ENCODE peak calls at places on chromosomes 3 and 15, in six cellular contexts. One of them, this sample, is unnamed.

GRCh38 chr15:31483053-31483923 is 156.7 kb downstream of the KLF13 start:
- DNase-seq in HFF-Myc: no peak
- DNase-seq in HL-60: no peak
- DNase-seq in astrocyte of the spinal cord: no peak
- DNase-seq in breast epithelium: no peak
- DNase-seq in fibroblast of lung: no peak
- DNase-seq in this sample: peak

GRCh38 chr3:116018651-116019050 is 395.3 kb downstream of the GAP43 start:
- DNase-seq in HFF-Myc: no peak
- DNase-seq in HL-60: no peak
- DNase-seq in astrocyte of the spinal cord: peak
- DNase-seq in breast epithelium: no peak
- DNase-seq in fibroblast of lung: peak
- DNase-seq in this sample: no peak

GRCh38 chr15:70794596-70795310 is 31.4 kb upstream of the UACA start:
- DNase-seq in HFF-Myc: no peak
- DNase-seq in HL-60: no peak
- DNase-seq in astrocyte of the spinal cord: peak
- DNase-seq in breast epithelium: no peak
- DNase-seq in fibroblast of lung: peak
- DNase-seq in this sample: peak

GRCh38 chr3:55562672-55563071 is 75.6 kb upstream of the WNT5A start:
- DNase-seq in HFF-Myc: no peak
- DNase-seq in HL-60: no peak
- DNase-seq in astrocyte of the spinal cord: peak
- DNase-seq in breast epithelium: no peak
- DNase-seq in fibroblast of lung: no peak
- DNase-seq in this sample: no peak

GRCh38 chr3:10263549-10264363 is 15.5 kb downstream of the TATDN2 start:
- DNase-seq in HFF-Myc: no peak
- DNase-seq in HL-60: peak
- DNase-seq in astrocyte of the spinal cord: peak
- DNase-seq in breast epithelium: no peak
- DNase-seq in fibroblast of lung: peak
- DNase-seq in this sample: peak

GRCh38 chr15:71137138-71137518 is 21.9 kb downstream of the THSD4 start:
- DNase-seq in HFF-Myc: no peak
- DNase-seq in HL-60: no peak
- DNase-seq in astrocyte of the spinal cord: no peak
- DNase-seq in breast epithelium: no peak
- DNase-seq in fibroblast of lung: no peak
- DNase-seq in this sample: peak

GRCh38 chr3:122415104-122415744 is 638 bp downstream of the WDR5B start:
- DNase-seq in HFF-Myc: no peak
- DNase-seq in HL-60: peak
- DNase-seq in astrocyte of the spinal cord: peak
- DNase-seq in breast epithelium: no peak
- DNase-seq in fibroblast of lung: peak
- DNase-seq in this sample: peak

GRCh38 chr15:91307561-91307960 is 207.5 kb downstream of the SV2B start:
- DNase-seq in HFF-Myc: no peak
- DNase-seq in HL-60: no peak
- DNase-seq in astrocyte of the spinal cord: no peak
- DNase-seq in breast epithelium: no peak
- DNase-seq in fibroblast of lung: no peak
- DNase-seq in this sample: no peak

GRCh38 chr3:1138036-1138435 is 45.2 kb downstream of the CNTN6 start:
- DNase-seq in HFF-Myc: no peak
- DNase-seq in HL-60: no peak
- DNase-seq in astrocyte of the spinal cord: no peak
- DNase-seq in breast epithelium: no peak
- DNase-seq in fibroblast of lung: no peak
- DNase-seq in this sample: no peak

GRCh38 chr15:65071381-65071811 is 3.6 kb upstream of the RASL12 start:
- DNase-seq in HFF-Myc: no peak
- DNase-seq in HL-60: no peak
- DNase-seq in astrocyte of the spinal cord: no peak
- DNase-seq in breast epithelium: no peak
- DNase-seq in fibroblast of lung: no peak
- DNase-seq in this sample: peak

GRCh38 chr3:172616061-172616461 is 92.8 kb upstream of the TNFSF10 start:
- DNase-seq in HFF-Myc: no peak
- DNase-seq in HL-60: no peak
- DNase-seq in astrocyte of the spinal cord: peak
- DNase-seq in breast epithelium: no peak
- DNase-seq in fibroblast of lung: peak
- DNase-seq in this sample: no peak

GRCh38 chr3:69212411-69213160 is 90.2 kb upstream of the LMOD3 start:
- DNase-seq in HFF-Myc: peak
- DNase-seq in HL-60: peak
- DNase-seq in astrocyte of the spinal cord: peak
- DNase-seq in breast epithelium: no peak
- DNase-seq in fibroblast of lung: peak
- DNase-seq in this sample: peak

GRCh38 chr15:71916834-71917233 is 106.5 kb downstream of the NR2E3 start:
- DNase-seq in HFF-Myc: no peak
- DNase-seq in HL-60: peak
- DNase-seq in astrocyte of the spinal cord: no peak
- DNase-seq in breast epithelium: no peak
- DNase-seq in fibroblast of lung: no peak
- DNase-seq in this sample: no peak

GRCh38 chr15:89367485-89368451 is 33.1 kb upstream of the POLG start:
- DNase-seq in HFF-Myc: no peak
- DNase-seq in HL-60: no peak
- DNase-seq in astrocyte of the spinal cord: no peak
- DNase-seq in breast epithelium: no peak
- DNase-seq in fibroblast of lung: no peak
- DNase-seq in this sample: peak

GRCh38 chr15:89370120-89371077 is 35.8 kb upstream of the POLG start:
- DNase-seq in HFF-Myc: no peak
- DNase-seq in HL-60: peak
- DNase-seq in astrocyte of the spinal cord: no peak
- DNase-seq in breast epithelium: no peak
- DNase-seq in fibroblast of lung: no peak
- DNase-seq in this sample: no peak

GRCh38 chr15:89366656-89367393 is 32.2 kb upstream of the POLG start:
- DNase-seq in HFF-Myc: no peak
- DNase-seq in HL-60: no peak
- DNase-seq in astrocyte of the spinal cord: no peak
- DNase-seq in breast epithelium: no peak
- DNase-seq in fibroblast of lung: no peak
- DNase-seq in this sample: no peak

GRCh38 chr15:89369548-89369947 is 34.9 kb upstream of the POLG start:
- DNase-seq in HFF-Myc: no peak
- DNase-seq in HL-60: no peak
- DNase-seq in astrocyte of the spinal cord: no peak
- DNase-seq in breast epithelium: no peak
- DNase-seq in fibroblast of lung: no peak
- DNase-seq in this sample: no peak

DNA sequence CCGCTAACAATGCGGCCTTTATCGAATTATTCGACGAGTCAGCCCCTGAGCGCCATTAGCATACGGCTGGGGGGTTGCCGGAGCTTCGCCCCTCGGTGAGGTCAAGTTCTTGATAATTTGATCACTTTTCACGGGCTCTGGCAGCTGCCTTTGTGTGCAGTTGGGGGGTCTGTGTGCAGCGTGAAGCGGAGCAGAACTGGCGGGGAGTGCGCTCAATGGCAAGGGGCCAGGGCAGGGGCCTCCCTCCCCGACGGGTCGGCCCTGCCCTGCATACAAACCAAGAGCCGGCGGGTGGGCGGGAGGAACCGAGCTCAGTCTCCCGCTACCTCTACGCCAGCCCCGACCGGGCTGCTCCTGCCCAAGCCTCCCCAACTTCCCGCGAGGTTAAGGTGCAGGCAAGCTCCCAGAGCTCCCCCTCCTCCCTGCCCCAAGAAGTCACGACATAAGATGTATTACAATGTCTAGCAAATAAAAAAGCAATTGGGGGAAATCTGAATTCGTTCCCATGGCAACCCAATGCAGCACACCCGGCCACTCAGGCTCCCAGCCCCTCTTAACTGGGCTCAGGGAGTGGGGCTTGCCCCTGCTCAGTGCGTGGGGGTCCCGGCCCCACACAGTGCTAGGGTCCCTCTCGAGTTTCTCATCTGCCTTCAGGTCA is 34.1 kb upstream of the POLG start:
- DNase-seq in HFF-Myc: no peak
- DNase-seq in HL-60: no peak
- DNase-seq in astrocyte of the spinal cord: no peak
- DNase-seq in breast epithelium: no peak
- DNase-seq in fibroblast of lung: no peak
- DNase-seq in this sample: no peak
- H3K4me3 ChIP-seq in HFF-Myc: no peak
- H3K4me3 ChIP-seq in HL-60: no peak
- H3K4me3 ChIP-seq in astrocyte of the spinal cord: no peak
- H3K4me3 ChIP-seq in breast epithelium: no peak
- H3K4me3 ChIP-seq in fibroblast of lung: no peak
- H3K4me3 ChIP-seq in this sample: no peak

GRCh38 chr3:141680620-141681389 is 57.3 kb upstream of the RNF7 start:
- DNase-seq in HFF-Myc: no peak
- DNase-seq in HL-60: no peak
- DNase-seq in astrocyte of the spinal cord: peak
- DNase-seq in breast epithelium: no peak
- DNase-seq in fibroblast of lung: peak
- DNase-seq in this sample: peak
- TF ChIP-seq CTCF in HFF-Myc: no peak
- TF ChIP-seq CTCF in HL-60: no peak
- TF ChIP-seq CTCF in astrocyte of the spinal cord: no peak
- TF ChIP-seq CTCF in breast epithelium: no peak
- TF ChIP-seq CTCF in fibroblast of lung: no peak
- TF ChIP-seq CTCF in this sample: no peak

GRCh38 chr3:37861540-37862051 is at the start of gene CTDSPL:
- DNase-seq in HFF-Myc: no peak
- DNase-seq in HL-60: no peak
- DNase-seq in astrocyte of the spinal cord: peak
- DNase-seq in breast epithelium: peak
- DNase-seq in fibroblast of lung: peak
- DNase-seq in this sample: peak
- H3K4me3 ChIP-seq in HFF-Myc: peak
- H3K4me3 ChIP-seq in HL-60: peak
- H3K4me3 ChIP-seq in astrocyte of the spinal cord: peak
- H3K4me3 ChIP-seq in breast epithelium: peak
- H3K4me3 ChIP-seq in fibroblast of lung: peak
- H3K4me3 ChIP-seq in this sample: peak

GRCh38 chr3:107855710-107856109 is 235.1 kb downstream of the CD47 start:
- DNase-seq in HFF-Myc: peak
- DNase-seq in HL-60: peak
- DNase-seq in astrocyte of the spinal cord: peak
- DNase-seq in breast epithelium: no peak
- DNase-seq in fibroblast of lung: peak
- DNase-seq in this sample: peak
- TF ChIP-seq CTCF in HFF-Myc: peak
- TF ChIP-seq CTCF in HL-60: peak
- TF ChIP-seq CTCF in astrocyte of the spinal cord: peak
- TF ChIP-seq CTCF in breast epithelium: no peak
- TF ChIP-seq CTCF in fibroblast of lung: peak
- TF ChIP-seq CTCF in this sample: peak

DNA sequence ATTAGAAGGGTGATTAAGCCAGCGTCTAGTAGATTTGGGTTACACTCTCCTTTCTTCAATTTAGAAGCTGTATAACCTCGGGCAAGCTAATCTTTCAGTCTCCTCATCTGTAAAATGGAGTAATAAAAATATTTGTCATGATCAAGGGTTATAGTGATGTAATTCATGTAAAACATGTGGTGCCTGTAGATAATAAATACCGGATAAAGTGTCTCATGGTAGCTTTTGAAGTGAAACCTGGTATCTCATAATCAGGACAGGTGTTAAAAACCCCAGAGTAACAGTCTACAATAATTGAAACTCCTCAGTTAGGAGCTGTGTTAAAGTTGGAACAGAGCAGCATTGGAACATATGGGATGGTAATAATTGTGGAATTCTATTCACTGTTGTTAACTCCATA is 919 bp upstream of the KNL1 start:
- DNase-seq in HFF-Myc: no peak
- DNase-seq in HL-60: no peak
- DNase-seq in astrocyte of the spinal cord: no peak
- DNase-seq in breast epithelium: no peak
- DNase-seq in fibroblast of lung: no peak
- DNase-seq in this sample: no peak
- H3K4me3 ChIP-seq in HFF-Myc: no peak
- H3K4me3 ChIP-seq in HL-60: no peak
- H3K4me3 ChIP-seq in astrocyte of the spinal cord: no peak
- H3K4me3 ChIP-seq in breast epithelium: peak
- H3K4me3 ChIP-seq in fibroblast of lung: no peak
- H3K4me3 ChIP-seq in this sample: no peak

GRCh38 chr3:35970793-35971192 is 331.5 kb downstream of the ARPP21 start:
- DNase-seq in HFF-Myc: no peak
- DNase-seq in HL-60: no peak
- DNase-seq in astrocyte of the spinal cord: no peak
- DNase-seq in breast epithelium: no peak
- DNase-seq in fibroblast of lung: no peak
- DNase-seq in this sample: no peak
- TF ChIP-seq CTCF in HFF-Myc: no peak
- TF ChIP-seq CTCF in HL-60: no peak
- TF ChIP-seq CTCF in astrocyte of the spinal cord: no peak
- TF ChIP-seq CTCF in breast epithelium: no peak
- TF ChIP-seq CTCF in fibroblast of lung: no peak
- TF ChIP-seq CTCF in this sample: no peak

DNA sequence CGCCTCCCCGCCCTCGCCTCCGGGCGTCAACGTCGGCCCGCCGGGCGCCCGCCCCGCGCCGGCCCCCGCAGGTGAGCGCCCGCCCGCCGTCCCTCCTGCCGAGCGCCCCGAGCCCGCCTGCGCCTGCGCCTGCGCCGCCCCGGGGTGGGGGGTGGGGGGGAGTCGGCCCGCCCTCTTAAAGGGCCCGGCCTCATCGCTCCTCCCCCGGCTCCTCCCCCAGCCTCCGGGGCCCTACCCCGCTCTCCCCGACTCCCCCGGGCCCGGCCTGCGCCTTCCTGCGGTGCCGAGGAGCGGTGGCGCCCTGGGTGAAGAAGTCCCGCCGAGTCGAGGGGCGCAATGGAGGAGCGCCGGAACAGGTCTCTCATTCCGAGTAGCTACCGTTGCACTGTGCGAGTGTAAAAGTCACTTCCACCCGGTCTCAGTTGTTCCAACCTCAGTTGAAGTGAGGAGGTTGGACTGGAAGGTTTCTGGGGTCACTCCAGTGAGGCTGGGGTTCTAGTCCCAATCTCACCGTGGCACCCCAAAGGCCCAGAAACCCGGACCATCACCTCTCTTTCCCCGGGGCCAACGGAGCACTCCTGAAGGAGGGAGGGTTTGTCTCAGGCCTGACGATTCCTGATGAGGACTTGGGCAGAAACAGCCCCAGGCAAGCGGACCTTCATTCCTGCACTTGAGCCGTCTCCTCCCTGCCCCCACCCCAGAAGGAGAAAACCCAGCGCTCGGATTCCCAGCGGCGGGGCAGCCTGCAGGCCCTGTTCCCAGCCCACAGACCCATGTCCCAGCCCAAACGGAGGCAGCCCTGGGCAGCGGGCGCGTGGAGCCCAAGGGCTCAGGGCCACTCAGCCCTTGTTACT is 1.5 kb upstream of the TNK2 start:
- DNase-seq in HFF-Myc: no peak
- DNase-seq in HL-60: peak
- DNase-seq in astrocyte of the spinal cord: peak
- DNase-seq in breast epithelium: peak
- DNase-seq in fibroblast of lung: peak
- DNase-seq in this sample: peak
- H3K4me3 ChIP-seq in HFF-Myc: peak
- H3K4me3 ChIP-seq in HL-60: peak
- H3K4me3 ChIP-seq in astrocyte of the spinal cord: peak
- H3K4me3 ChIP-seq in breast epithelium: peak
- H3K4me3 ChIP-seq in fibroblast of lung: peak
- H3K4me3 ChIP-seq in this sample: peak

GRCh38 chr15:34621675-34622074 is 38.2 kb upstream of the GOLGA8B start:
- DNase-seq in HFF-Myc: no peak
- DNase-seq in HL-60: no peak
- DNase-seq in astrocyte of the spinal cord: peak
- DNase-seq in breast epithelium: no peak
- DNase-seq in fibroblast of lung: peak
- DNase-seq in this sample: peak
- TF ChIP-seq CTCF in HFF-Myc: peak
- TF ChIP-seq CTCF in HL-60: no peak
- TF ChIP-seq CTCF in astrocyte of the spinal cord: peak
- TF ChIP-seq CTCF in breast epithelium: no peak
- TF ChIP-seq CTCF in fibroblast of lung: peak
- TF ChIP-seq CTCF in this sample: peak

This sample was measured in cardiac fibroblast.